ENCODE peak calls at places on chromosomes 4 and X, in five cellular contexts. G is GM23248, D is mammary epithelial cell, V is IMR-90, F is PC-9. E is an unnamed sample.

GRCh38 chr4:169383724-169384123 is 113.0 kb upstream of the SH3RF1 start:
- DNase-seq in G (peak; percentile 92), D (peak; percentile 75), V (peak; percentile 97), F (no peak), E (no peak)

GRCh38 chr4:42560465-42560864 is 96.4 kb downstream of the ATP8A1 start:
- DNase-seq in G (no peak), D (no peak), V (no peak), F (no peak), E (no peak)

GRCh38 chr4:38132140-38132673 is 172.0 kb downstream of the PTTG2 start:
- DNase-seq in G (peak; percentile 99), D (peak; percentile 99), V (peak; percentile 99), F (no peak), E (no peak)

GRCh38 chrX:8663325-8663724 is 68.6 kb downstream of the ANOS1 start:
- DNase-seq in G (no peak), D (peak; percentile 8), V (no peak), F (peak; percentile 5), E (no peak)

GRCh38 chr4:187006189-187006618 is 282.5 kb upstream of the FAT1 start:
- DNase-seq in G (peak; percentile 15), D (peak; percentile 66), V (peak; percentile 73), F (no peak), E (no peak)

GRCh38 chrX:7100022-7100421 is 47.5 kb upstream of the STS start:
- DNase-seq in G (no peak), D (no peak), V (no peak), F (no peak), E (no peak)

GRCh38 chr4:168480991-168481588 is 798 bp upstream of the DDX60L start:
- DNase-seq in G (peak; percentile 86), D (peak; percentile 81), V (peak; percentile 85), F (peak; percentile 28), E (peak; percentile 84)

GRCh38 chr4:78610546-78611214 is 59.1 kb downstream of the ANXA3 start:
- DNase-seq in G (peak; percentile 33), D (no peak), V (peak; percentile 41), F (no peak), E (peak; percentile 42)

GRCh38 chr4:70709551-70710080 is 12.1 kb upstream of the RUFY3 start:
- DNase-seq in G (no peak), D (no peak), V (no peak), F (no peak), E (no peak)

GRCh38 chr4:40375090-40375489 is 40.0 kb downstream of the CHRNA9 start:
- DNase-seq in G (no peak), D (no peak), V (no peak), F (no peak), E (no peak)

GRCh38 chr4:173044340-173044739 is 124.3 kb upstream of the GALNT7 start:
- DNase-seq in G (no peak), D (no peak), V (no peak), F (no peak), E (no peak)

GRCh38 chrX:39418132-39418935 is 617.1 kb downstream of the MID1IP1 start:
- DNase-seq in G (no peak), D (no peak), V (no peak), F (no peak), E (no peak)

GRCh38 chrX:56798866-56799864 is 70.1 kb downstream of the NBDY start:
- DNase-seq in G (no peak), D (no peak), V (no peak), F (no peak), E (peak; percentile 53)

GRCh38 chr4:82811838-82812672 is 13.5 kb upstream of the SCD5 start:
- DNase-seq in G (no peak), D (no peak), V (peak; percentile 41), F (no peak), E (no peak)

GRCh38 chr4:153143527-153144348 is 60.5 kb upstream of the TRIM2 start:
- DNase-seq in G (peak; percentile 52), D (peak; percentile 17), V (peak; percentile 65), F (peak; percentile 68), E (no peak)

GRCh38 chr4:3771167-3771809 is 5.1 kb downstream of the ADRA2C start:
- DNase-seq in G (no peak), D (no peak), V (no peak), F (no peak), E (no peak)

GRCh38 chr4:69167300-69167699 is 47.2 kb downstream of the UGT2B11 start:
- DNase-seq in G (peak; percentile 0), D (peak; percentile 2), V (peak; percentile 2), F (no peak), E (no peak)

GRCh38 chrX:152915541-152916241 is 17.8 kb downstream of the ZNF185 start:
- DNase-seq in G (peak; percentile 65), D (peak; percentile 20), V (peak; percentile 79), F (peak; percentile 25), E (peak; percentile 84)

GRCh38 chrX:53239474-53239873 is 14.5 kb upstream of the KDM5C start:
- DNase-seq in G (no peak), D (no peak), V (no peak), F (no peak), E (peak; percentile 76)

GRCh38 chr4:110886856-110887255 is 264.0 kb upstream of the PITX2 start:
- DNase-seq in G (no peak), D (no peak), V (no peak), F (no peak), E (no peak)

GRCh38 chrX:72573158-72573511 is 492 bp upstream of the HDAC8 start:
- DNase-seq in G (peak; percentile 3), D (no peak), V (no peak), F (no peak), E (no peak)

GRCh38 chr4:182277402-182277801 is 34.2 kb downstream of the TENM3 start:
- DNase-seq in G (no peak), D (no peak), V (peak; percentile 68), F (no peak), E (no peak)

GRCh38 chr4:151666501-151666900 is 94.3 kb downstream of the GATB start:
- DNase-seq in G (no peak), D (no peak), V (no peak), F (no peak), E (no peak)

GRCh38 chr4:75985116-75985515 is 5.6 kb downstream of the SDAD1 start:
- DNase-seq in G (peak; percentile 96), D (peak; percentile 93), V (peak; percentile 96), F (no peak), E (no peak)

GRCh38 chrX:16666541-16666940 is 16.6 kb downstream of the S100G start:
- DNase-seq in G (peak; percentile 53), D (no peak), V (peak; percentile 61), F (peak; percentile 20), E (no peak)

GRCh38 chrX:150903110-150903508 is 4.6 kb upstream of the CD99L2 start:
- DNase-seq in G (no peak), D (no peak), V (no peak), F (no peak), E (no peak)

GRCh38 chrX:150906694-150907093 is 8.2 kb upstream of the CD99L2 start:
- DNase-seq in G (no peak), D (no peak), V (no peak), F (no peak), E (no peak)

GRCh38 chrX:150907474-150907873 is 9.0 kb upstream of the CD99L2 start:
- DNase-seq in G (no peak), D (no peak), V (no peak), F (no peak), E (no peak)

GRCh38 chrX:150902434-150903109 is 4.1 kb upstream of the CD99L2 start:
- DNase-seq in G (no peak), D (no peak), V (no peak), F (no peak), E (no peak)

DNA sequence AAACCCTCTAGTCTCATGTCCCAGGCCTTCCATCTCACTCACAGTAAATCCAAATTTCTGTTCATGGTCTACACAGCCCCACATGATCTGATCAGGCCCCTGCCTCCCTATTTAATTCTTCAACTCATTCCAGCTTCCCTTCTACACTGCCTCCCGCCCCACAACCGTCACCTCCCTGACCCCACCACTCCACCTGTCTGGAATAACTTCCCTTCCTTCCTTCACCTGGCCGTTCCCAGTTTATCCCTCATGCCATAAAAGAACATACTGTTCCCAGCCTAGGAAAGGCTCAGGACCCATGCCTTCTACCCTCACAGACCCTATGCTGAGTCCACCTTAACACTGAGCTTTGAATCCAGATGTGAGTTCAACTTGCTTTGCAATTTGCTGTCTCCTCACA is 6.8 kb upstream of the CD99L2 start:
- DNase-seq in G (no peak), D (no peak), V (no peak), F (no peak), E (no peak)
- H3K4me3 ChIP-seq in G (no peak overlapping the region), D (no peak overlapping the region), V (no peak overlapping the region), F (no peak overlapping the region), E (no peak overlapping the region)

DNA sequence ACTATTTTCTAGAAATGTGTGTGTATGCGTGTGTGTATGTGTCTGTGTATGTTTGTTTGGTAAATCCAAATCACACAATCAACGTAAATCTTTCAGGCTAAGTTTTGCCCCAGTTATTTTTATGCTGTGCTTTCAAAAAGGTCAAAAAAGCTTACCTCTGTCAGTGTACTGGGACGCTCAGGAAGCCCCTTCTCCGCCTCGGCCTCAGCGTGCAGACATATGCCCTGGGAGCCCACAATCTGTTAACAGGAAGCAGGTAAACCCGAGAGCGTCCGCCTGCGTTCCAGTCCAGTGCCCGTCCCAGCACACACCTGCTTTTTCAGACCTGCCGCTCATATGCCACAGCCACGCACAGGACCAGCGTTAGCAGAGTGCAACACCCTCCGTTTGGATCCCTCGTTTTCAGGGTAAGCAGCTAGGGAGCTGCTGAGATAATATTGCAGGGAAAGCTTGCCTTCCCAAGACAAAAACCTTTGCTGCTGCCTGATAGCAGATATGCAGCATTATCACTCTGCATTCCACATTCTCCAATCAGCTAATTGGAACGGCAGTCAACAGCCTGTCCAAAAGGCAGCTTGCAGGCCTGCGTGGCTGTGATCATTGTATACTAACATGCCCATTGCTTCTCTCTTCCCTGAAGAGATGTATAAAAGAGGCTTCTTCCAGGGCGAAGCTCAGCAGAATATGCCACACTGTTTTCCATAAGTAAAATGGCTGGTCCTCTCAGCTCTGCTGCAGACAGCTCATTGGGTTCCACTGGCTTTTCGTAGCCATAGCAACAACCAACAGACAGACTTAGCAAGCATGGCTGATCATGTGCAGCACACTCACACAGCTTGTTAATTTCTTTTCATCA is at the start of gene SORBS2:
- DNase-seq in G (peak; percentile 6), D (peak; percentile 70), V (peak; percentile 25), F (peak; percentile 51), E (peak; percentile 58)
- H2AFZ ChIP-seq in G (no peak within 1 kb of the TSS), D (peak within 1 kb of the TSS; percentile 97), V (peak within 1 kb of the TSS; percentile 45), F (peak within 1 kb of the TSS; percentile 75), E (no peak within 1 kb of the TSS)

DNA sequence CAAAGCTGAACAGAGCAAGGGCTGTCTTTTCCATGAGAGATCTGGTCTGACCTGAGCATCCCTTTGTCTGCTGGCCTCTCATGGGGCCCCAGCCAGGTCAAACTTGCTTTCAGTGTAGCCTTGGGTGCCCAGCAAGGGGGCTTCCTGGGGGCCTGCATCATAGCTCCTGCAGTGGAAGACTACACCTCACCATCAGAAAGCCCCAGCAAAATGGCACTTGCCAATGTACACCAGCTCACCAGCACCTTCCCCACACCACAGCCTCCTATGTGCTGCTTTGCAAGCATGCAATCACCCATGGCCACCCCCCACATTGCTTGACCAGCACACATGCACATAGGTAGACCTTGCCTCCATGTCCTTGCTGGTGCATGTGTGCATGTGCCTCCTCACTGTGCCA is 1478.1 kb downstream of the FSTL5 start:
- DNase-seq in G (no peak), D (no peak), V (no peak), F (no peak), E (no peak)
- H3K4me3 ChIP-seq in G (no peak overlapping the region), D (no peak overlapping the region), V (no peak overlapping the region), F (no peak overlapping the region), E (no peak overlapping the region)

DNA sequence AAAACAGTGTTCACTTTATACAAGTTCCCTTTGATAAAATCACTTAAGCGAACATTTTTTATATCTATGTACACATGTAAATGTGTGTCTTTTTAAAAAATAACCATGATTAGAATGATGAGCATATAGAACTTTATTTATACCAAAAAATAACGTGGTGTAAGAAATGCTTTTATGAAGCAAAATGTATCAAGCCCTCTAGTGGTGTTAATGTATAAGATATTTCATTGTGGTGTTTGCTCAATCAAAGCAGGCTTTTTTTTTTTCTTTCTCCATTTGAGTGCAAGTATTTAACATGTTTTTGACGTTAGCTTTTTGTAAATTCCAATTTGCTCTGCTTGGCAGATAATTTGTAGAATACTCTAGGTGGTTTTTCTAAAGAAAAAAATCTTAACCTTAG is 2092.4 kb upstream of the TENM3 start:
- DNase-seq in G (peak; percentile 2), D (no peak), V (peak; percentile 12), F (no peak), E (peak; percentile 46)
- H2AFZ ChIP-seq in G (no peak overlapping the region), D (no peak overlapping the region), V (no peak overlapping the region), F (no peak overlapping the region), E (no peak overlapping the region)